ENCODE peak calls at places on chromosomes 12 and 14, in four cellular contexts. K is aorta, M is IMR-90, R is cardiac muscle cell. H is an unnamed sample.

GRCh38 chr12:55728932-55729591 is at the start of gene CD63:
- DNase-seq in K (peak; percentile 97), M (peak; percentile 88), R (peak; percentile 91), H (peak; percentile 96)

GRCh38 chr12:52308807-52309425 is 12.3 kb downstream of the KRT83 start:
- DNase-seq in R (no peak), M (no peak), K (no peak), H (peak; percentile 43)

GRCh38 chr12:3137268-3137761 is 60.1 kb downstream of the TSPAN9 start:
- DNase-seq in M (peak; percentile 51), K (peak; percentile 80), R (peak; percentile 34), H (peak; percentile 83)

GRCh38 chr12:124568431-124569374 is 1.3 kb upstream of the NCOR2 start:
- DNase-seq in M (peak; percentile 94), R (peak; percentile 27), K (peak; percentile 91), H (no peak)

GRCh38 chr12:132109741-132110140 is 34.4 kb downstream of the DDX51 start:
- DNase-seq in M (peak; percentile 24), R (no peak), K (no peak), H (no peak)

GRCh38 chr12:113697646-113698504 is 226.2 kb upstream of the LHX5 start:
- DNase-seq in R (no peak), M (no peak), K (no peak), H (no peak)

GRCh38 chr14:61470261-61470953 is 149.0 kb downstream of the PRKCH start:
- DNase-seq in M (peak; percentile 98), K (no peak), R (no peak), H (no peak)

GRCh38 chr14:71885301-71885700 is 46.9 kb upstream of the RGS6 start:
- DNase-seq in R (no peak), M (no peak), K (no peak), H (no peak)

GRCh38 chr14:21999400-21999799 is 325.8 kb upstream of the OR4E1 start:
- DNase-seq in K (no peak), M (no peak), R (no peak), H (no peak)

GRCh38 chr14:54529811-54530210 is 20.1 kb downstream of the CGRRF1 start:
- DNase-seq in M (peak; percentile 68), K (no peak), R (no peak), H (no peak)

GRCh38 chr14:96204151-96205058 is at the start of gene BDKRB2:
- DNase-seq in K (peak; percentile 86), R (peak; percentile 76), M (peak; percentile 92), H (peak; percentile 74)

GRCh38 chr12:17342381-17342961 is 736.5 kb upstream of the LMO3 start:
- DNase-seq in K (no peak), M (no peak), R (no peak), H (no peak)

GRCh38 chr12:19038210-19038609 is 91.3 kb upstream of the PLEKHA5 start:
- DNase-seq in R (no peak), M (no peak), K (no peak), H (no peak)

GRCh38 chr12:26122681-26123481 is 2.0 kb downstream of the BHLHE41 start:
- DNase-seq in K (peak; percentile 89), M (peak; percentile 79), R (peak; percentile 63), H (peak; percentile 86)

GRCh38 chr14:56794088-56794556 is 16.2 kb downstream of the OTX2 start:
- DNase-seq in K (no peak), M (no peak), R (no peak), H (no peak)

GRCh38 chr14:99273025-99273723 is 1.2 kb upstream of the BCL11B start:
- DNase-seq in R (peak; percentile 61), K (no peak), M (no peak), H (no peak)

GRCh38 chr14:104350463-104351185 is 212.2 kb downstream of the KIF26A start:
- DNase-seq in R (no peak), K (no peak), M (no peak), H (no peak)

GRCh38 chr12:76586764-76587395 is 27.3 kb upstream of the OSBPL8 start:
- DNase-seq in M (peak; percentile 67), K (no peak), R (peak; percentile 38), H (no peak)

GRCh38 chr12:131349397-131350127 is 361.3 kb upstream of the SFSWAP start:
- DNase-seq in M (no peak), R (no peak), K (peak; percentile 51), H (no peak)

GRCh38 chr14:73785336-73785833 is 66.2 kb upstream of the PTGR2 start:
- DNase-seq in K (peak; percentile 70), M (peak; percentile 93), R (no peak), H (peak; percentile 77)

GRCh38 chr12:118271770-118272417 is 100.8 kb downstream of the TAOK3 start:
- DNase-seq in K (no peak), R (no peak), M (no peak), H (no peak)

GRCh38 chr14:102817942-102818940 is 41.0 kb downstream of the TRAF3 start:
- DNase-seq in K (no peak), R (no peak), M (peak; percentile 54), H (no peak)

GRCh38 chr14:52015411-52016030 is 26.2 kb downstream of the RTRAF start:
- DNase-seq in R (peak; percentile 61), K (no peak), M (peak; percentile 17), H (no peak)

GRCh38 chr14:100129161-100129589 is 30.3 kb downstream of the DEGS2 start:
- DNase-seq in M (peak; percentile 55), K (no peak), R (no peak), H (no peak)

GRCh38 chr14:101328412-101329149 is 232.7 kb upstream of the DIO3 start:
- DNase-seq in K (no peak), M (no peak), R (no peak), H (no peak)

GRCh38 chr12:13941258-13942249 is 39.8 kb downstream of the GRIN2B start:
- DNase-seq in M (peak; percentile 0), R (peak; percentile 75), K (no peak), H (no peak)

GRCh38 chr14:63388766-63389431 is 70.2 kb upstream of the GPHB5 start:
- DNase-seq in K (peak; percentile 88), R (peak; percentile 67), M (peak; percentile 58), H (peak; percentile 82)

GRCh38 chr12:119931402-119931801 is 54.3 kb upstream of the CIT start:
- DNase-seq in M (no peak), K (no peak), R (no peak), H (no peak)

GRCh38 chr12:128583453-128583852 is 240.3 kb downstream of the SLC15A4 start:
- DNase-seq in R (peak; percentile 2), M (no peak), K (no peak), H (no peak)

GRCh38 chr12:115223322-115223721 is 539.3 kb upstream of the TBX3 start:
- DNase-seq in M (peak; percentile 82), K (no peak), R (no peak), H (no peak)

GRCh38 chr12:113183030-113183589 is 2.2 kb downstream of the DDX54 start:
- DNase-seq in M (no peak), R (no peak), K (no peak), H (no peak)

GRCh38 chr12:113452458-113452857 is 19.2 kb downstream of the LHX5 start:
- DNase-seq in K (no peak), M (no peak), R (no peak), H (no peak)

GRCh38 chr12:6866920-6867406 is 368 bp upstream of the TPI1 start:
- DNase-seq in M (no peak), K (peak; percentile 83), R (no peak), H (peak; percentile 97)

GRCh38 chr12:31729728-31730127 is 907 bp upstream of the AMN1 start:
- DNase-seq in K (no peak), R (no peak), M (no peak), H (no peak)

GRCh38 chr12:69583203-69583602 is 2.1 kb upstream of the CCT2 start:
- DNase-seq in M (no peak), K (no peak), R (peak; percentile 50), H (no peak)

GRCh38 chr14:103848720-103849077 is 1.3 kb upstream of the PPP1R13B start:
- DNase-seq in K (no peak), R (peak; percentile 47), M (no peak), H (no peak)

GRCh38 chr14:75934998-75935628 is 46.7 kb downstream of the TGFB3 start:
- DNase-seq in R (no peak), M (no peak), K (no peak), H (no peak)

GRCh38 chr14:75928587-75929230 is 53.1 kb downstream of the TGFB3 start:
- DNase-seq in M (peak; percentile 8), K (no peak), R (no peak), H (no peak)

GRCh38 chr14:75939200-75939599 is 42.6 kb downstream of the TGFB3 start:
- DNase-seq in R (no peak), K (no peak), M (no peak), H (no peak)

DNA sequence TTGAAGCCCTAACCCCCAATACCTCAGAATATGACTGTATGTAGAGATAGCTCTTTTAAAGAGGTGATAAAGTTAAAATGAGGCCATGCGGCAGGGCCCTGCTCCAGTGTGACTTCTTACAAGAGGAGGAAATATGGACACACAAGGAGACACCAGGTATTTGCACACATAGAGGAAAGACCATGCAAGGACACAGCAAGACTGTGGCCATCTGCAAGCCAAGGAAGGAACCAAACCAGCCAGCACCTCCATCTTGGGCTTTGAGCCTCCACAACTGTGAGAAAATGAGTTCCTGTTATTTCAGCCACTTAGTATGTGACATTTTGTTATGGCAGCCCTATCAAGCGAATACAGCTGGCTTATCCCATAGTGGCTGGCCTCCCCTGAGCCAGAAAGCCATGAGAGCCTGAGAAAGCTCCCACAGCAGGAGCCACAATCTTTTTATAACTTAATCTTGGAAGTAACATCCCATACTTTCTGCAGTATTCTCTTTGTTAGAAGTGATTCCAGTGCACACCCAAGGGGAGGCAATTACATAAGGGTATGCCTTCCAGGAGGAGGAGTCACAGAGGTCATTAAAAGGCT is 48.0 kb downstream of the TGFB3 start:
- DNase-seq in K (no peak), M (no peak), R (no peak), H (no peak)
- H3K27ac ChIP-seq in K (no peak overlapping the region), M (no peak overlapping the region), R (no peak overlapping the region), H (no peak overlapping the region)

GRCh38 chr12:48980953-48981756 is 3.0 kb downstream of the WNT1 start:
- DNase-seq in M (peak; percentile 29), R (no peak), K (peak; percentile 75), H (no peak)
- H3K4me1 ChIP-seq in M (peaks cover 3% of the 10 kb centered on the region), R (peaks cover 10% of the 10 kb centered on the region), K (no peaks in the 10 kb centered on the region), H (peaks cover 50% of the 10 kb centered on the region)

DNA sequence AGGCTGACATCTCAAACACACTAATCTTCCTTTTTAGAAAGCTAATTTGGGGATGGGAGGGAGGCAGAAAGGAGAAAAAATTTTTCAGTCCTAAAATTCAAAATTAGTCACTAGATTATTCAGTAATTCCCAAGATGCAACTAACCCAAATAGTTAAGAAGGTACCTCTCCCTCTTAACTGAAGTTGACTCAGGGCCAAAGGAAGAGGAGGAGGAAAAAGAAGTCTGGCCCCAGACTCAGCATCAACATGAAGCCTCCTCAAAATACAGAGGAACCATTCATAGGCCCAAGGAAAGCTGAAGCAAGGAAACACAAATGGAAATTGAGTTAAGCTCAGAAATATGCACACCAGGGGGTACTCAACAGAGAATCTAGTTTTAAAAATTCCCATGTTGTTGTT is 21.6 kb downstream of the CBX5 start:
- DNase-seq in K (no peak), M (peak; percentile 70), R (no peak), H (no peak)
- H3K27ac ChIP-seq in K (peak overlapping the region; percentile 74), M (peak overlapping the region; percentile 70), R (peak overlapping the region; percentile 95), H (no peak overlapping the region)

GRCh38 chr14:49989980-49990379 is 97.1 kb downstream of the ARF6 start:
- DNase-seq in K (no peak), M (no peak), R (no peak), H (no peak)
- H3K4me1 ChIP-seq in K (no peaks in the 10 kb centered on the region), M (peaks cover 25% of the 10 kb centered on the region), R (no peaks in the 10 kb centered on the region), H (peaks cover 5% of the 10 kb centered on the region)

GRCh38 chr12:15693233-15693911 is 95.8 kb downstream of the EPS8 start:
- DNase-seq in R (no peak), M (peak; percentile 89), K (no peak), H (no peak)
- H3K27ac ChIP-seq in R (no peak overlapping the region), M (peak overlapping the region; percentile 6), K (no peak overlapping the region), H (no peak overlapping the region)

H was measured in spleen.